ENCODE peak calls at places on chromosomes 13 and 19, in ten cellular contexts. One of them, this sample, is unnamed.

GRCh38 chr13:103948477-103948876 is 882.3 kb upstream of the SLC10A2 start:
- DNase-seq in hypothalamus: no peak
- DNase-seq in mucosa of gallbladder: no peak
- DNase-seq in stromal cell of bone marrow: no peak
- DNase-seq in A172: peak; percentile 16
- DNase-seq in kidney glomerular epithelial cell: no peak
- DNase-seq in ACHN: no peak
- DNase-seq in caudate nucleus: no peak
- DNase-seq in AG04449: no peak
- DNase-seq in memory B cell: no peak
- DNase-seq in this sample: no peak

GRCh38 chr13:51681037-51681678 is 96.9 kb downstream of the WDFY2 start:
- DNase-seq in kidney glomerular epithelial cell: no peak
- DNase-seq in caudate nucleus: no peak
- DNase-seq in AG04449: no peak
- DNase-seq in ACHN: peak; percentile 41
- DNase-seq in A172: peak; percentile 76
- DNase-seq in memory B cell: no peak
- DNase-seq in hypothalamus: no peak
- DNase-seq in mucosa of gallbladder: no peak
- DNase-seq in stromal cell of bone marrow: peak; percentile 76
- DNase-seq in this sample: peak; percentile 62

GRCh38 chr19:7533281-7533819 is 2.2 kb upstream of the PNPLA6 start:
- DNase-seq in hypothalamus: no peak
- DNase-seq in memory B cell: no peak
- DNase-seq in caudate nucleus: no peak
- DNase-seq in AG04449: no peak
- DNase-seq in stromal cell of bone marrow: peak; percentile 47
- DNase-seq in kidney glomerular epithelial cell: no peak
- DNase-seq in A172: no peak
- DNase-seq in mucosa of gallbladder: peak; percentile 64
- DNase-seq in ACHN: no peak
- DNase-seq in this sample: no peak

GRCh38 chr13:49649244-49649962 is 21.1 kb downstream of the ARL11 start:
- DNase-seq in AG04449: no peak
- DNase-seq in ACHN: peak; percentile 31
- DNase-seq in kidney glomerular epithelial cell: peak; percentile 3
- DNase-seq in hypothalamus: no peak
- DNase-seq in caudate nucleus: no peak
- DNase-seq in A172: peak; percentile 40
- DNase-seq in stromal cell of bone marrow: no peak
- DNase-seq in memory B cell: no peak
- DNase-seq in mucosa of gallbladder: no peak
- DNase-seq in this sample: no peak

GRCh38 chr19:5801796-5802616 is 2.9 kb upstream of the NRTN start:
- DNase-seq in mucosa of gallbladder: no peak
- DNase-seq in caudate nucleus: no peak
- DNase-seq in hypothalamus: no peak
- DNase-seq in ACHN: no peak
- DNase-seq in memory B cell: no peak
- DNase-seq in stromal cell of bone marrow: no peak
- DNase-seq in A172: no peak
- DNase-seq in kidney glomerular epithelial cell: no peak
- DNase-seq in AG04449: no peak
- DNase-seq in this sample: no peak

GRCh38 chr13:46866150-46866549 is 30.7 kb downstream of the HTR2A start:
- DNase-seq in kidney glomerular epithelial cell: peak; percentile 6
- DNase-seq in ACHN: no peak
- DNase-seq in caudate nucleus: no peak
- DNase-seq in stromal cell of bone marrow: no peak
- DNase-seq in AG04449: no peak
- DNase-seq in mucosa of gallbladder: peak; percentile 18
- DNase-seq in hypothalamus: no peak
- DNase-seq in memory B cell: no peak
- DNase-seq in A172: peak; percentile 42
- DNase-seq in this sample: peak; percentile 8

GRCh38 chr13:91804724-91805123 is 406.3 kb downstream of the GPC5 start:
- DNase-seq in hypothalamus: no peak
- DNase-seq in kidney glomerular epithelial cell: no peak
- DNase-seq in caudate nucleus: no peak
- DNase-seq in mucosa of gallbladder: no peak
- DNase-seq in stromal cell of bone marrow: no peak
- DNase-seq in AG04449: no peak
- DNase-seq in ACHN: no peak
- DNase-seq in A172: no peak
- DNase-seq in memory B cell: no peak
- DNase-seq in this sample: no peak

GRCh38 chr13:26050568-26051230 is 1.1 kb downstream of the SHISA2 start:
- DNase-seq in kidney glomerular epithelial cell: no peak
- DNase-seq in AG04449: no peak
- DNase-seq in A172: no peak
- DNase-seq in stromal cell of bone marrow: no peak
- DNase-seq in mucosa of gallbladder: no peak
- DNase-seq in caudate nucleus: peak; percentile 82
- DNase-seq in ACHN: no peak
- DNase-seq in memory B cell: no peak
- DNase-seq in hypothalamus: peak; percentile 21
- DNase-seq in this sample: no peak

GRCh38 chr13:26485288-26485687 is 72.2 kb upstream of the WASF3 start:
- DNase-seq in AG04449: no peak
- DNase-seq in mucosa of gallbladder: no peak
- DNase-seq in A172: no peak
- DNase-seq in caudate nucleus: no peak
- DNase-seq in stromal cell of bone marrow: no peak
- DNase-seq in ACHN: no peak
- DNase-seq in memory B cell: no peak
- DNase-seq in kidney glomerular epithelial cell: no peak
- DNase-seq in hypothalamus: no peak
- DNase-seq in this sample: no peak

GRCh38 chr19:55638864-55639359 is 1.9 kb upstream of the ZNF580 start:
- DNase-seq in kidney glomerular epithelial cell: no peak
- DNase-seq in stromal cell of bone marrow: no peak
- DNase-seq in A172: peak; percentile 69
- DNase-seq in memory B cell: peak; percentile 59
- DNase-seq in ACHN: peak; percentile 50
- DNase-seq in caudate nucleus: no peak
- DNase-seq in AG04449: no peak
- DNase-seq in hypothalamus: no peak
- DNase-seq in mucosa of gallbladder: no peak
- DNase-seq in this sample: no peak

GRCh38 chr19:1118999-1119398 is 15.2 kb downstream of the GPX4 start:
- DNase-seq in caudate nucleus: no peak
- DNase-seq in kidney glomerular epithelial cell: no peak
- DNase-seq in AG04449: no peak
- DNase-seq in stromal cell of bone marrow: no peak
- DNase-seq in memory B cell: no peak
- DNase-seq in hypothalamus: no peak
- DNase-seq in A172: no peak
- DNase-seq in ACHN: no peak
- DNase-seq in mucosa of gallbladder: no peak
- DNase-seq in this sample: no peak

GRCh38 chr13:41995946-41996345 is 35.0 kb upstream of the VWA8 start:
- DNase-seq in stromal cell of bone marrow: peak; percentile 9
- DNase-seq in kidney glomerular epithelial cell: peak; percentile 84
- DNase-seq in memory B cell: no peak
- DNase-seq in ACHN: no peak
- DNase-seq in A172: peak; percentile 8
- DNase-seq in mucosa of gallbladder: no peak
- DNase-seq in AG04449: peak; percentile 4
- DNase-seq in caudate nucleus: no peak
- DNase-seq in hypothalamus: no peak
- DNase-seq in this sample: peak; percentile 31

GRCh38 chr19:4861147-4861546 is 6.3 kb downstream of the PLIN3 start:
- DNase-seq in A172: no peak
- DNase-seq in stromal cell of bone marrow: no peak
- DNase-seq in hypothalamus: no peak
- DNase-seq in ACHN: no peak
- DNase-seq in mucosa of gallbladder: peak; percentile 84
- DNase-seq in kidney glomerular epithelial cell: no peak
- DNase-seq in memory B cell: no peak
- DNase-seq in caudate nucleus: no peak
- DNase-seq in AG04449: no peak
- DNase-seq in this sample: no peak

GRCh38 chr13:59873856-59874255 is 289.9 kb downstream of the DIAPH3 start:
- DNase-seq in stromal cell of bone marrow: no peak
- DNase-seq in hypothalamus: no peak
- DNase-seq in caudate nucleus: no peak
- DNase-seq in kidney glomerular epithelial cell: no peak
- DNase-seq in memory B cell: no peak
- DNase-seq in ACHN: no peak
- DNase-seq in A172: no peak
- DNase-seq in mucosa of gallbladder: no peak
- DNase-seq in AG04449: no peak
- DNase-seq in this sample: no peak

GRCh38 chr13:41763772-41764171 is 197.1 kb downstream of the VWA8 start:
- DNase-seq in stromal cell of bone marrow: no peak
- DNase-seq in kidney glomerular epithelial cell: no peak
- DNase-seq in AG04449: no peak
- DNase-seq in A172: no peak
- DNase-seq in mucosa of gallbladder: no peak
- DNase-seq in ACHN: no peak
- DNase-seq in memory B cell: no peak
- DNase-seq in hypothalamus: no peak
- DNase-seq in caudate nucleus: no peak
- DNase-seq in this sample: no peak

GRCh38 chr13:39259371-39259770 is 221.1 kb downstream of the NHLRC3 start:
- DNase-seq in caudate nucleus: no peak
- DNase-seq in mucosa of gallbladder: no peak
- DNase-seq in stromal cell of bone marrow: no peak
- DNase-seq in A172: no peak
- DNase-seq in hypothalamus: no peak
- DNase-seq in ACHN: no peak
- DNase-seq in kidney glomerular epithelial cell: no peak
- DNase-seq in AG04449: no peak
- DNase-seq in memory B cell: no peak
- DNase-seq in this sample: no peak

GRCh38 chr13:93963266-93964131 is 516.0 kb downstream of the DCT start:
- DNase-seq in stromal cell of bone marrow: peak; percentile 18
- DNase-seq in memory B cell: no peak
- DNase-seq in ACHN: no peak
- DNase-seq in AG04449: no peak
- DNase-seq in hypothalamus: no peak
- DNase-seq in kidney glomerular epithelial cell: peak; percentile 34
- DNase-seq in A172: peak; percentile 56
- DNase-seq in mucosa of gallbladder: no peak
- DNase-seq in caudate nucleus: no peak
- DNase-seq in this sample: peak; percentile 31

GRCh38 chr19:18603255-18603957 is 3.2 kb downstream of the CRLF1 start:
- DNase-seq in caudate nucleus: no peak
- DNase-seq in memory B cell: no peak
- DNase-seq in mucosa of gallbladder: no peak
- DNase-seq in kidney glomerular epithelial cell: no peak
- DNase-seq in hypothalamus: no peak
- DNase-seq in stromal cell of bone marrow: no peak
- DNase-seq in ACHN: peak; percentile 33
- DNase-seq in AG04449: no peak
- DNase-seq in A172: no peak
- DNase-seq in this sample: no peak

GRCh38 chr13:44713793-44714469 is 137.8 kb upstream of the TSC22D1 start:
- DNase-seq in ACHN: peak; percentile 95
- DNase-seq in memory B cell: no peak
- DNase-seq in caudate nucleus: no peak
- DNase-seq in mucosa of gallbladder: no peak
- DNase-seq in stromal cell of bone marrow: peak; percentile 90
- DNase-seq in hypothalamus: no peak
- DNase-seq in kidney glomerular epithelial cell: peak; percentile 89
- DNase-seq in A172: peak; percentile 93
- DNase-seq in AG04449: peak; percentile 84
- DNase-seq in this sample: peak; percentile 97

GRCh38 chr13:35190241-35190640 is 248.2 kb downstream of the NBEA start:
- DNase-seq in memory B cell: no peak
- DNase-seq in kidney glomerular epithelial cell: no peak
- DNase-seq in mucosa of gallbladder: no peak
- DNase-seq in caudate nucleus: no peak
- DNase-seq in AG04449: no peak
- DNase-seq in hypothalamus: no peak
- DNase-seq in A172: no peak
- DNase-seq in stromal cell of bone marrow: no peak
- DNase-seq in ACHN: no peak
- DNase-seq in this sample: no peak

GRCh38 chr19:4814625-4815425 is 16.7 kb downstream of the TICAM1 start:
- DNase-seq in caudate nucleus: no peak
- DNase-seq in mucosa of gallbladder: no peak
- DNase-seq in kidney glomerular epithelial cell: no peak
- DNase-seq in AG04449: no peak
- DNase-seq in memory B cell: no peak
- DNase-seq in ACHN: peak; percentile 10
- DNase-seq in A172: no peak
- DNase-seq in stromal cell of bone marrow: peak; percentile 47
- DNase-seq in hypothalamus: no peak
- DNase-seq in this sample: no peak

GRCh38 chr19:10871711-10872550 is 578 bp downstream of the CARM1 start:
- DNase-seq in caudate nucleus: no peak
- DNase-seq in AG04449: no peak
- DNase-seq in memory B cell: peak; percentile 30
- DNase-seq in ACHN: peak; percentile 24
- DNase-seq in hypothalamus: peak; percentile 40
- DNase-seq in kidney glomerular epithelial cell: no peak
- DNase-seq in stromal cell of bone marrow: no peak
- DNase-seq in mucosa of gallbladder: no peak
- DNase-seq in A172: no peak
- DNase-seq in this sample: no peak

GRCh38 chr19:18851673-18852325 is 20.0 kb downstream of the UPF1 start:
- DNase-seq in A172: no peak
- DNase-seq in stromal cell of bone marrow: no peak
- DNase-seq in AG04449: no peak
- DNase-seq in hypothalamus: no peak
- DNase-seq in mucosa of gallbladder: no peak
- DNase-seq in caudate nucleus: no peak
- DNase-seq in ACHN: no peak
- DNase-seq in memory B cell: no peak
- DNase-seq in kidney glomerular epithelial cell: no peak
- DNase-seq in this sample: no peak

GRCh38 chr13:108220042-108220441 is 1.9 kb downstream of the ABHD13 start:
- DNase-seq in stromal cell of bone marrow: no peak
- DNase-seq in mucosa of gallbladder: no peak
- DNase-seq in kidney glomerular epithelial cell: no peak
- DNase-seq in AG04449: no peak
- DNase-seq in ACHN: no peak
- DNase-seq in memory B cell: no peak
- DNase-seq in A172: no peak
- DNase-seq in hypothalamus: no peak
- DNase-seq in caudate nucleus: no peak
- DNase-seq in this sample: no peak

GRCh38 chr13:98173431-98173921 is 3.6 kb downstream of the RNF113B start:
- DNase-seq in caudate nucleus: no peak
- DNase-seq in AG04449: peak; percentile 98
- DNase-seq in kidney glomerular epithelial cell: peak; percentile 97
- DNase-seq in stromal cell of bone marrow: peak; percentile 88
- DNase-seq in mucosa of gallbladder: no peak
- DNase-seq in ACHN: peak; percentile 86
- DNase-seq in hypothalamus: no peak
- DNase-seq in memory B cell: no peak
- DNase-seq in A172: peak; percentile 65
- DNase-seq in this sample: peak; percentile 95

GRCh38 chr19:54616840-54617560 is 13.3 kb upstream of the LILRB1 start:
- DNase-seq in caudate nucleus: no peak
- DNase-seq in stromal cell of bone marrow: no peak
- DNase-seq in kidney glomerular epithelial cell: no peak
- DNase-seq in A172: no peak
- DNase-seq in mucosa of gallbladder: no peak
- DNase-seq in AG04449: no peak
- DNase-seq in memory B cell: no peak
- DNase-seq in hypothalamus: no peak
- DNase-seq in ACHN: no peak
- DNase-seq in this sample: no peak

GRCh38 chr13:49844191-49844590 is 51.7 kb upstream of the KPNA3 start:
- DNase-seq in ACHN: no peak
- DNase-seq in hypothalamus: no peak
- DNase-seq in memory B cell: no peak
- DNase-seq in kidney glomerular epithelial cell: no peak
- DNase-seq in mucosa of gallbladder: no peak
- DNase-seq in AG04449: no peak
- DNase-seq in stromal cell of bone marrow: no peak
- DNase-seq in caudate nucleus: no peak
- DNase-seq in A172: no peak
- DNase-seq in this sample: no peak

GRCh38 chr19:6362351-6362801 is 1.0 kb downstream of the CLPP start:
- DNase-seq in mucosa of gallbladder: no peak
- DNase-seq in A172: no peak
- DNase-seq in ACHN: peak; percentile 2
- DNase-seq in memory B cell: no peak
- DNase-seq in kidney glomerular epithelial cell: no peak
- DNase-seq in caudate nucleus: no peak
- DNase-seq in AG04449: no peak
- DNase-seq in hypothalamus: no peak
- DNase-seq in stromal cell of bone marrow: no peak
- DNase-seq in this sample: no peak

This sample was measured in non-pigmented ciliary epithelial cell.